ENCODE peak calls at places on chromosomes 7 and 10, in four cellular contexts. S, T, O and E are unnamed samples.

GRCh38 chr10:86167101-86167761 is 199.4 kb downstream of the GRID1 start:
- DNase-seq in S (no peak), T (no peak), O (no peak), E (no peak)

GRCh38 chr7:141231018-141231792 is 157.3 kb downstream of the TMEM178B start:
- DNase-seq in S (no peak), T (peak; percentile 17), O (no peak), E (no peak)

GRCh38 chr10:94194256-94194655 is 168.5 kb downstream of the NOC3L start:
- DNase-seq in S (no peak), T (no peak), O (no peak), E (no peak)

GRCh38 chr10:96225119-96225518 is 46.2 kb downstream of the BLNK start:
- DNase-seq in S (no peak), T (no peak), O (no peak), E (no peak)

GRCh38 chr10:60425392-60426110 is 35.9 kb upstream of the ANK3 start:
- DNase-seq in S (no peak), T (no peak), O (no peak), E (no peak)

GRCh38 chr10:118669020-118669766 is 73.7 kb upstream of the PRLHR start:
- DNase-seq in S (no peak), T (peak; percentile 57), O (no peak), E (no peak)

GRCh38 chr10:68106656-68107055 is 2.6 kb upstream of the MYPN start:
- DNase-seq in S (no peak), T (no peak), O (no peak), E (no peak)

GRCh38 chr7:150937848-150938561 is 40.1 kb downstream of the KCNH2 start:
- DNase-seq in S (no peak), T (no peak), O (no peak), E (no peak)

GRCh38 chr7:103989200-103989784 is at the start of gene RELN:
- DNase-seq in S (no peak), T (no peak), O (no peak), E (no peak)